ENCODE peak calls at places on chromosomes 3 and 15, in four cellular contexts. Y is GM12878, E is K562, U is HepG2. T is an unnamed sample.

GRCh38 chr3:150899141-150899540 is 6.1 kb downstream of the MINDY4B start:
- DNase-seq in Y (no peak), E (no peak), U (no peak), T (no peak)

GRCh38 chr15:90774731-90775521 is 57.8 kb downstream of the BLM start:
- DNase-seq in Y (no peak), E (no peak), U (no peak), T (no peak)

GRCh38 chr15:82851981-82852511 is 42.6 kb downstream of the WHAMM start:
- DNase-seq in Y (no peak), E (no peak), U (no peak), T (no peak)

GRCh38 chr3:152417181-152417580 is 148.5 kb downstream of the MBNL1 start:
- DNase-seq in Y (no peak), E (no peak), U (no peak), T (no peak)

GRCh38 chr15:58492661-58493397 is 61.0 kb downstream of the LIPC start:
- DNase-seq in Y (no peak), E (peak), U (no peak), T (no peak)

GRCh38 chr3:187739125-187739560 is 6.1 kb downstream of the BCL6 start:
- DNase-seq in Y (no peak), E (no peak), U (no peak), T (no peak)

GRCh38 chr15:62085740-62086139 is 19.0 kb downstream of the C2CD4A start:
- DNase-seq in Y (no peak), E (no peak), U (no peak), T (no peak)

GRCh38 chr3:87719060-87719459 is 339.7 kb downstream of the CGGBP1 start:
- DNase-seq in Y (no peak), E (no peak), U (peak), T (no peak)

GRCh38 chr15:67472957-67473356 is 48.0 kb upstream of the C15orf61 start:
- DNase-seq in Y (no peak), E (no peak), U (no peak), T (no peak)

GRCh38 chr3:2810723-2811122 is 299.5 kb downstream of the IL5RA start:
- DNase-seq in Y (no peak), E (no peak), U (no peak), T (no peak)

GRCh38 chr3:119294402-119294888 is 262 bp downstream of the ARHGAP31 start:
- DNase-seq in Y (no peak), E (no peak), U (no peak), T (peak)

GRCh38 chr15:83446904-83447708 is at the start of gene SH3GL3:
- DNase-seq in Y (no peak), E (peak), U (no peak), T (peak)

GRCh38 chr3:100042144-100042543 is 72.2 kb downstream of the FILIP1L start:
- DNase-seq in Y (no peak), E (no peak), U (no peak), T (peak)

GRCh38 chr3:7695067-7695466 is 806.6 kb upstream of the LMCD1 start:
- DNase-seq in Y (no peak), E (no peak), U (no peak), T (no peak)

GRCh38 chr15:43966646-43967045 is 139.8 kb downstream of the WDR76 start:
- DNase-seq in Y (no peak), E (no peak), U (no peak), T (no peak)

GRCh38 chr3:58349792-58350626 is 17.3 kb downstream of the PXK start:
- DNase-seq in Y (peak), E (no peak), U (no peak), T (no peak)

GRCh38 chr3:52005571-52005986 is 9.9 kb upstream of the RPL29 start:
- DNase-seq in Y (no peak), E (peak), U (no peak), T (no peak)

GRCh38 chr15:99442268-99442897 is 123.4 kb upstream of the MEF2A start:
- DNase-seq in Y (no peak), E (no peak), U (no peak), T (no peak)

GRCh38 chr15:77542491-77543001 is 90.2 kb downstream of the LINGO1 start:
- DNase-seq in Y (no peak), E (no peak), U (no peak), T (no peak)

GRCh38 chr3:114411811-114412803 is 118.3 kb downstream of the TIGIT start:
- DNase-seq in Y (no peak), E (no peak), U (peak), T (no peak)

GRCh38 chr3:100400424-100400781 is 486 bp downstream of the TOMM70 start:
- DNase-seq in Y (no peak), E (no peak), U (peak), T (peak)

GRCh38 chr3:52070724-52071621 is 14.6 kb upstream of the DUSP7 start:
- DNase-seq in Y (no peak), E (no peak), U (no peak), T (no peak)

GRCh38 chr15:93837450-93837849 is 393.9 kb upstream of the MCTP2 start:
- DNase-seq in Y (no peak), E (no peak), U (no peak), T (no peak)

GRCh38 chr3:54146383-54147239 is 24.3 kb downstream of the CACNA2D3 start:
- DNase-seq in Y (no peak), E (peak), U (peak), T (peak)

GRCh38 chr3:10901293-10902010 is 85.4 kb downstream of the SLC6A11 start:
- DNase-seq in Y (no peak), E (no peak), U (no peak), T (no peak)

GRCh38 chr3:46626039-46626438 is 13.7 kb downstream of the FAM240A start:
- DNase-seq in Y (no peak), E (no peak), U (no peak), T (no peak)

GRCh38 chr3:133209871-133210550 is 171.8 kb downstream of the TMEM108 start:
- DNase-seq in Y (peak), E (no peak), U (no peak), T (no peak)

GRCh38 chr3:149122716-149123578 is 6.5 kb upstream of the HPS3 start:
- DNase-seq in Y (no peak), E (no peak), U (no peak), T (no peak)

GRCh38 chr15:57599299-57599810 is 7.7 kb downstream of the MYZAP start:
- DNase-seq in Y (no peak), E (no peak), U (no peak), T (no peak)

GRCh38 chr3:100891033-100891432 is 102.2 kb downstream of the ABI3BP start:
- DNase-seq in Y (no peak), E (no peak), U (no peak), T (no peak)

GRCh38 chr3:3610581-3611298 is 188.5 kb upstream of the LRRN1 start:
- DNase-seq in Y (no peak), E (no peak), U (no peak), T (no peak)

GRCh38 chr3:160883373-160883772 is 127.3 kb downstream of the PPM1L start:
- DNase-seq in Y (no peak), E (no peak), U (no peak), T (peak)

GRCh38 chr15:89114974-89115373 is 26.7 kb downstream of the ABHD2 start:
- DNase-seq in Y (no peak), E (no peak), U (no peak), T (no peak)

GRCh38 chr3:133644768-133645167 is 17.0 kb downstream of the TOPBP1 start:
- DNase-seq in Y (no peak), E (no peak), U (peak), T (no peak)

GRCh38 chr15:69951511-69952209 is 146.1 kb downstream of the TLE3 start:
- DNase-seq in Y (no peak), E (no peak), U (no peak), T (no peak)

GRCh38 chr3:105836533-105836932 is 32.3 kb downstream of the CBLB start:
- DNase-seq in Y (peak), E (peak), U (peak), T (no peak)

GRCh38 chr3:196969660-196970546 is 1.3 kb upstream of the PIGZ start:
- DNase-seq in Y (no peak), E (peak), U (no peak), T (peak)

GRCh38 chr15:49494842-49495241 is 71.8 kb downstream of the FGF7 start:
- DNase-seq in Y (no peak), E (no peak), U (no peak), T (no peak)

GRCh38 chr3:53677406-53677805 is 168.8 kb downstream of the CHDH start:
- DNase-seq in Y (no peak), E (peak), U (peak), T (no peak)

GRCh38 chr3:155312781-155313180 is 19.3 kb upstream of the STRIT1 start:
- DNase-seq in Y (no peak), E (no peak), U (no peak), T (no peak)
- TF ChIP-seq SP1 in Y (no peak), E (no peak), U (no peak), T (no peak)

DNA sequence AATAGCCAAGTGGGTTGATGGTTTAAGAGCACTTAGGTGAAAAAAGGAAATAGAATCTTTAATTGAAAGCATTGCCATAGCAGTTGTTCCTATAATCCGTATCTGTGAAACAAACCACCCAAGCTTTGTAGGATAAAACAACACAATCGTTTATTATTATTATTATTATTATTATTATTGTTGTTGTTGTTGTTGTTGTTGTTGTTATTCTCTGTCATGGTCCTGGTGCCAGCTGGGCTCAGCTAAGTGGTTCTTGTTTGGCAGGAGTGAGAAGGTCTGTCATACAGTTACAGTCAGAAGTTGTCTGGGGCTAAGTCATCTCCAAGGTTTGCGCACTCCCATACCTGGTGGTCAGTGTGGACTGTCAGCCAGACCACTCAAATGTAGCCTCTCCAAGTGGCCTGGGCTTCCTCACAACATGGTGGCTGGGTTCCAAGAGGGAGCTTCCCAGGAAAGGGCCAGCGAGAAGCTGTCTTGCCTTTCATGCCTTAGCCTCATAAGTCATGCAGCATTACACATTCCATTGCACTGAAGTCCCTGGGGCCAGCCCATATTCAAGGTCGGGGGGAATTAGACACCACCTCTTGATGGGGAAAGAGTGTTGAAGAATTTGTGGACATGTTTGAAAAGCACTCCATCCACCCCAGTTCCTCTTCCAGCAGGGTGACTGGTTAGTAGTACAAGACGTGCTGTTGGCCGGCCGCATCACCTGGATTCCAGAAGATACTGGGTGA is 54.3 kb upstream of the FGD5 start:
- DNase-seq in Y (no peak), E (peak), U (no peak), T (peak)
- TF ChIP-seq TARDBP in Y (no peak), E (no peak), U (no peak), T (no peak)

DNA sequence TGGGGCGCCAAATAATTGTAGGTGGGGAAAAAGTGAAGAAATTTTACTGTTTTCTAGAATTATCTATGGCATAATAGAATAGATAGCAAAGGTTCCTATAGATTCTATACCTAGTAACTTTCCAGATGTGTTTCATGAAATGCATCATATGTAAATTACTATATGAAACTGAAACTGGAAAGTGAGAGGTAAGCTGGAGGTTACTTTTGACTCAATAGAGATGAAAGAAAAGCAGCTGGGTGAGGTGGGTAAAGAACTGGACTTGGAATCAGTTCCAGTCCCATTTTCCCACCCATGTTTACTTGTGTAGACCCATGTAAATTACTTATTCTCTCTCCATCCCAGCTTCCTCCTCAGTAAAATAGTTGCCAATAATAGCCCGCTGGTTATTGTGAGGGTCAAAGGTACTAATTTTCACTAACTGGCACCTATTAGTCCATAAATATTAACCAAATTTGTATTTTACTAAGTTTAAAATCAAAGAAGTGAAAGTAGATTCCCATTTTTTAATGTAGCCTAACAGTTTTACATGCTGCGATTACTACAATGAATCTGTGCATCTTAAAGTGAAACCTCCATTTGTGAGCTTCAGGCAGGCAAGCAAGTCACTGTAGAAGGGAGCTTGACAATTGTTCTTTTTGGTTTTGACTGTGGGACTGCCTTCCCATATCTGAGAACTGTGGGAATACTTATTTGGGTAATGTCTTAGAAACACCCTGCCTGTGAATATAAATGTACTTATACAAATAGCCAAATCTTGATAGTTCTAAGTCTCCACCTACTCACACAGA is 312.1 kb downstream of the SLC9A9 start:
- DNase-seq in Y (peak), E (no peak), U (no peak), T (no peak)
- TF ChIP-seq SP1 in Y (no peak), E (no peak), U (no peak), T (no peak)

DNA sequence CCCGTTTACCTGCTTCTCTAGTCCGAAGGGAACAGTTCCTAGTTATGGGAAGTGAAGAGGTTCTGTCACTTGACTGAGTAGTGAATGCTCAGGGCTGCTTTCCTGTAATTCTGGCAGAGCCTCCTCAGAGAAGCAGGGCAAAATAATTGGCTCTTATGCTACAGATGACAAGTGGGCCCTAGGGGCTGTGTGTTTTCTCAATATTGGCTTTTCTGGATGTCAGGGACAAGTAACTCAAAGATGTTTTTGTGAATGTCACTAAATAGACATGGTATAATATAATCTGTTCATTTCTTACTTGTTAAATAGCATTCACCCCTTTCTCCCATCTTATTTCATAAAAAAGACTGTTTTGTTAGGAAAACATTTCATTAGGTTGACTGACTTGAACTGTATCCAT is 40.1 kb downstream of the SGO1 start:
- DNase-seq in Y (no peak), E (no peak), U (no peak), T (no peak)
- TF ChIP-seq TARDBP in Y (no peak), E (no peak), U (no peak), T (no peak)

T was measured in HEK293T.